ENCODE peak calls at places on chromosomes 16 and 17, in eight cellular contexts. One of them, this sample, is unnamed.

GRCh38 chr16:73228649-73229048 is 180.7 kb upstream of the ZFHX3 start:
- DNase-seq in GM12865: no peak
- DNase-seq in lower leg skin: no peak
- DNase-seq in stomach: no peak
- DNase-seq in cardiac muscle cell: no peak
- DNase-seq in endothelial cell: no peak
- DNase-seq in endothelial cell of umbilical vein: peak
- DNase-seq in PC-3: no peak
- DNase-seq in this sample: no peak

GRCh38 chr16:21260870-21261791 is 17.0 kb downstream of the CRYM start:
- DNase-seq in GM12865: no peak
- DNase-seq in lower leg skin: no peak
- DNase-seq in stomach: peak
- DNase-seq in cardiac muscle cell: no peak
- DNase-seq in endothelial cell: no peak
- DNase-seq in endothelial cell of umbilical vein: peak
- DNase-seq in PC-3: peak
- DNase-seq in this sample: no peak

GRCh38 chr17:59337741-59338299 is 6.4 kb downstream of the YPEL2 start:
- DNase-seq in GM12865: no peak
- DNase-seq in lower leg skin: no peak
- DNase-seq in stomach: no peak
- DNase-seq in cardiac muscle cell: no peak
- DNase-seq in endothelial cell: no peak
- DNase-seq in endothelial cell of umbilical vein: no peak
- DNase-seq in PC-3: no peak
- DNase-seq in this sample: no peak

GRCh38 chr17:57861000-57861736 is 11.3 kb upstream of the MRPS23 start:
- DNase-seq in GM12865: peak
- DNase-seq in lower leg skin: no peak
- DNase-seq in stomach: peak
- DNase-seq in cardiac muscle cell: no peak
- DNase-seq in endothelial cell: no peak
- DNase-seq in endothelial cell of umbilical vein: peak
- DNase-seq in PC-3: peak
- DNase-seq in this sample: no peak

GRCh38 chr16:22161999-22162657 is at the start of gene SDR42E2:
- DNase-seq in GM12865: no peak
- DNase-seq in lower leg skin: no peak
- DNase-seq in stomach: peak
- DNase-seq in cardiac muscle cell: peak
- DNase-seq in endothelial cell: peak
- DNase-seq in endothelial cell of umbilical vein: no peak
- DNase-seq in PC-3: no peak
- DNase-seq in this sample: peak

GRCh38 chr17:78279360-78279990 is 48.0 kb downstream of the TMEM235 start:
- DNase-seq in GM12865: no peak
- DNase-seq in lower leg skin: no peak
- DNase-seq in stomach: no peak
- DNase-seq in cardiac muscle cell: no peak
- DNase-seq in endothelial cell: no peak
- DNase-seq in endothelial cell of umbilical vein: no peak
- DNase-seq in PC-3: no peak
- DNase-seq in this sample: no peak

GRCh38 chr17:81860756-81861568 is 627 bp upstream of the P4HB start:
- DNase-seq in GM12865: peak
- DNase-seq in lower leg skin: peak
- DNase-seq in stomach: peak
- DNase-seq in cardiac muscle cell: peak
- DNase-seq in endothelial cell: peak
- DNase-seq in endothelial cell of umbilical vein: peak
- DNase-seq in PC-3: peak
- DNase-seq in this sample: peak

GRCh38 chr17:38746004-38746892 is 1.9 kb downstream of the PCGF2 start:
- DNase-seq in GM12865: no peak
- DNase-seq in lower leg skin: no peak
- DNase-seq in stomach: no peak
- DNase-seq in cardiac muscle cell: no peak
- DNase-seq in endothelial cell: no peak
- DNase-seq in endothelial cell of umbilical vein: no peak
- DNase-seq in PC-3: no peak
- DNase-seq in this sample: no peak

GRCh38 chr16:25148568-25149215 is 37.1 kb downstream of the LCMT1 start:
- DNase-seq in GM12865: no peak
- DNase-seq in lower leg skin: no peak
- DNase-seq in stomach: no peak
- DNase-seq in cardiac muscle cell: peak
- DNase-seq in endothelial cell: no peak
- DNase-seq in endothelial cell of umbilical vein: no peak
- DNase-seq in PC-3: no peak
- DNase-seq in this sample: no peak

GRCh38 chr16:25138130-25138529 is 26.6 kb downstream of the LCMT1 start:
- DNase-seq in GM12865: no peak
- DNase-seq in lower leg skin: no peak
- DNase-seq in stomach: no peak
- DNase-seq in cardiac muscle cell: no peak
- DNase-seq in endothelial cell: no peak
- DNase-seq in endothelial cell of umbilical vein: no peak
- DNase-seq in PC-3: no peak
- DNase-seq in this sample: no peak

GRCh38 chr16:25140459-25140858 is 28.9 kb downstream of the LCMT1 start:
- DNase-seq in GM12865: no peak
- DNase-seq in lower leg skin: no peak
- DNase-seq in stomach: no peak
- DNase-seq in cardiac muscle cell: no peak
- DNase-seq in endothelial cell: no peak
- DNase-seq in endothelial cell of umbilical vein: no peak
- DNase-seq in PC-3: peak
- DNase-seq in this sample: no peak

GRCh38 chr16:25141648-25142047 is 30.1 kb downstream of the LCMT1 start:
- DNase-seq in GM12865: no peak
- DNase-seq in lower leg skin: no peak
- DNase-seq in stomach: no peak
- DNase-seq in cardiac muscle cell: no peak
- DNase-seq in endothelial cell: no peak
- DNase-seq in endothelial cell of umbilical vein: no peak
- DNase-seq in PC-3: no peak
- DNase-seq in this sample: no peak

GRCh38 chr16:25143898-25144297 is 32.4 kb downstream of the LCMT1 start:
- DNase-seq in GM12865: no peak
- DNase-seq in lower leg skin: no peak
- DNase-seq in stomach: no peak
- DNase-seq in cardiac muscle cell: no peak
- DNase-seq in endothelial cell: peak
- DNase-seq in endothelial cell of umbilical vein: no peak
- DNase-seq in PC-3: no peak
- DNase-seq in this sample: no peak
- TF ChIP-seq CTCF in GM12865: peak
- TF ChIP-seq CTCF in lower leg skin: no peak
- TF ChIP-seq CTCF in stomach: no peak
- TF ChIP-seq CTCF in cardiac muscle cell: peak
- TF ChIP-seq CTCF in endothelial cell: peak
- TF ChIP-seq CTCF in endothelial cell of umbilical vein: peak
- TF ChIP-seq CTCF in PC-3: peak
- TF ChIP-seq CTCF in this sample: peak

GRCh38 chr16:86577314-86577971 is 906 bp upstream of the FOXL1 start:
- DNase-seq in GM12865: no peak
- DNase-seq in lower leg skin: no peak
- DNase-seq in stomach: no peak
- DNase-seq in cardiac muscle cell: no peak
- DNase-seq in endothelial cell: no peak
- DNase-seq in endothelial cell of umbilical vein: peak
- DNase-seq in PC-3: no peak
- DNase-seq in this sample: no peak

GRCh38 chr16:86575095-86575685 is 3.2 kb upstream of the FOXL1 start:
- DNase-seq in GM12865: no peak
- DNase-seq in lower leg skin: no peak
- DNase-seq in stomach: no peak
- DNase-seq in cardiac muscle cell: peak
- DNase-seq in endothelial cell: no peak
- DNase-seq in endothelial cell of umbilical vein: no peak
- DNase-seq in PC-3: no peak
- DNase-seq in this sample: no peak

GRCh38 chr16:86574646-86575045 is 3.7 kb upstream of the FOXL1 start:
- DNase-seq in GM12865: no peak
- DNase-seq in lower leg skin: no peak
- DNase-seq in stomach: no peak
- DNase-seq in cardiac muscle cell: no peak
- DNase-seq in endothelial cell: no peak
- DNase-seq in endothelial cell of umbilical vein: no peak
- DNase-seq in PC-3: no peak
- DNase-seq in this sample: no peak

GRCh38 chr16:86576591-86577313 is 1.6 kb upstream of the FOXL1 start:
- DNase-seq in GM12865: no peak
- DNase-seq in lower leg skin: no peak
- DNase-seq in stomach: no peak
- DNase-seq in cardiac muscle cell: no peak
- DNase-seq in endothelial cell: peak
- DNase-seq in endothelial cell of umbilical vein: no peak
- DNase-seq in PC-3: peak
- DNase-seq in this sample: no peak

DNA sequence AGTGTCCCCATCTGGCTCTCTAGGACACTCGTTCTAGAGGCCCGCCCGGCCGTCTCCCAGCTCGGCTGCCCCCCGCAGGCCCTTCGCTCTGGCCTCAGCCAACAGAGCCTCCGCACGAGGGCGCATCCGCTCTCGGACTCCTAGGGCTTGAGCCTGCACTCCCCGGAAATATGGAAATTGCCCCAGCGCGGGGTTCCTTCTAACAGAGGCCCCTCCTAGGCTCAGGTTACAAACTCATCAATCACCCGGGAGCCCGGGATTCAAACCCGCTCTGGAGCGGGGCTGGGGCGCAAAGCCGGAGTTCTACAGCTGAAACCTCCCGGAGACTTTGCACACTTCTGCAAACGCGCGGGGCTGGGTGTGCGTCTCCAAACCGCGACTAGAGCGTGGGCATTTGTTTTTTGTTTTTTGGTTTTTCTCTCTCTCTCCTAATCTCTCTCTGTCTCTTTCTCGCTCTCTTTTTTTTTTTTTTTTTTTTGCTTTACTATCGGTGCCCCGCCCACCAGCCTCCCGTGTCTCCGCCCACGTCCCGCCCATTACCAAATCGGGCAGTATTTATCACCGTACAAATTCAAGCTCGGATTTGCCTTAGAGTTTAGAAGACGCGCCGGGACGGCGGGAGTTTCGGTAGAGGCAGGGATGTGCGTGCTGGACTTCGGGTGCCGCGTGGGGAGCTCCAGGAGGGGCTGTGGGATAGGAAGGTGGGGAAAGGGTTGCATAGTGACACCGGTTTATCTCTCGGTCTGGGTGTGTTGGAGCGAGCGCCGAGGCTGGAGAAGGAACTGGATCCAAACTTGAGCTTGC is 2.4 kb upstream of the FOXL1 start:
- DNase-seq in GM12865: peak
- DNase-seq in lower leg skin: no peak
- DNase-seq in stomach: peak
- DNase-seq in cardiac muscle cell: peak
- DNase-seq in endothelial cell: peak
- DNase-seq in endothelial cell of umbilical vein: peak
- DNase-seq in PC-3: peak
- DNase-seq in this sample: peak
- TF ChIP-seq CTCF in GM12865: peak
- TF ChIP-seq CTCF in lower leg skin: no peak
- TF ChIP-seq CTCF in stomach: no peak
- TF ChIP-seq CTCF in cardiac muscle cell: peak
- TF ChIP-seq CTCF in endothelial cell: peak
- TF ChIP-seq CTCF in endothelial cell of umbilical vein: peak
- TF ChIP-seq CTCF in PC-3: peak
- TF ChIP-seq CTCF in this sample: no peak

GRCh38 chr17:45008191-45008590 is 40.1 kb upstream of the C1QL1 start:
- DNase-seq in GM12865: no peak
- DNase-seq in lower leg skin: no peak
- DNase-seq in stomach: no peak
- DNase-seq in cardiac muscle cell: no peak
- DNase-seq in endothelial cell: no peak
- DNase-seq in endothelial cell of umbilical vein: no peak
- DNase-seq in PC-3: no peak
- DNase-seq in this sample: no peak

GRCh38 chr17:45005700-45006099 is 37.6 kb upstream of the C1QL1 start:
- DNase-seq in GM12865: no peak
- DNase-seq in lower leg skin: no peak
- DNase-seq in stomach: no peak
- DNase-seq in cardiac muscle cell: no peak
- DNase-seq in endothelial cell: no peak
- DNase-seq in endothelial cell of umbilical vein: no peak
- DNase-seq in PC-3: no peak
- DNase-seq in this sample: no peak

GRCh38 chr17:45009676-45010467 is 41.6 kb downstream of the DCAKD start:
- DNase-seq in GM12865: no peak
- DNase-seq in lower leg skin: no peak
- DNase-seq in stomach: no peak
- DNase-seq in cardiac muscle cell: no peak
- DNase-seq in endothelial cell: no peak
- DNase-seq in endothelial cell of umbilical vein: no peak
- DNase-seq in PC-3: no peak
- DNase-seq in this sample: no peak

GRCh38 chr17:45004388-45004787 is 36.3 kb upstream of the C1QL1 start:
- DNase-seq in GM12865: no peak
- DNase-seq in lower leg skin: no peak
- DNase-seq in stomach: no peak
- DNase-seq in cardiac muscle cell: no peak
- DNase-seq in endothelial cell: no peak
- DNase-seq in endothelial cell of umbilical vein: no peak
- DNase-seq in PC-3: no peak
- DNase-seq in this sample: no peak

DNA sequence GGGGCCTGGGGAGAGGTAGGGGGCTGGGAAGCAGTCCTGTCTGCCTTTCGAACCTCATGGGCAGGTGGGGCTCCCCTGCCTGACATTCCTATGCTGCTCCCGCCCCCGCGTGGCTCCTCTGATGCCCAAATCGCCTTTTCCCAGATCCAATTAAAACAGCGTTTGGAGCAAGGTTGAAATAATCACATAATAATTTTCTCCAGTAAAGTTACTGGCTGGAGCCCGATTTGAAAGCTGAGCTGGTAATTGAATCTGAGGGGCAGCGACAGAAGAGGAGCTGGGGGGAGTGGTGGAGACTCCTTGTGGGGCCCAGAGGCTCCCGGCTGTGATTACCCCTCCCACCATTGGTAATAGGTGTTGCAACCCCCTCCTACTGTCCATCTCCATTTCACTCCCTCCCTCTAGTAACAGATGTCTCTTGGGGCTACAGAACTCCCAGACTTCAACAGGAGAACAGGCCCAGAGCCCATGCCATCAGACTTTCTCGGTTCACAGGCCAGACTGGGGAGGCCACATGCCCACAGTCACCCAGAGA is 38.9 kb upstream of the C1QL1 start:
- DNase-seq in GM12865: no peak
- DNase-seq in lower leg skin: no peak
- DNase-seq in stomach: no peak
- DNase-seq in cardiac muscle cell: no peak
- DNase-seq in endothelial cell: no peak
- DNase-seq in endothelial cell of umbilical vein: no peak
- DNase-seq in PC-3: no peak
- DNase-seq in this sample: no peak
- TF ChIP-seq CTCF in GM12865: no peak
- TF ChIP-seq CTCF in lower leg skin: no peak
- TF ChIP-seq CTCF in stomach: no peak
- TF ChIP-seq CTCF in cardiac muscle cell: no peak
- TF ChIP-seq CTCF in endothelial cell: no peak
- TF ChIP-seq CTCF in endothelial cell of umbilical vein: no peak
- TF ChIP-seq CTCF in PC-3: peak
- TF ChIP-seq CTCF in this sample: no peak

DNA sequence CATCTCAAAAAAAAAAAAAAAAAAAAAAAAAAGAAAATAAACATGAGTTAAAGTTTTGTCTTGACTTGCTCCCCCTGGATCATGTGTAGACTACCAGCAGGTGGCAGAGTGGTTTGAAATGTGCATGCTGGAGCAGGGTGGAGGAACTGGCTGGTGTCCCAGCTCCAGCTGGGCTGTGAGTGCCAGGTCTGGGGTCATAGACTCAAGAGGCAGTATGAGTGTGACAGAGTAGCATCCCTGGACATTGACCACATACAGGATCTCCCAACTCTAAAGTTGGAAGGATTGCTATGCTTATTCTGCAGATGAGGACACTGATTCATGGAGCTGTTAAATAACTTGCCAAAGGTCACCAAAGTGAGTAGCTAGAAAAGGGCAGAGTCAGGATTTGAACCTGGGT is 198.0 kb upstream of the MPHOSPH6 start:
- DNase-seq in GM12865: peak
- DNase-seq in lower leg skin: no peak
- DNase-seq in stomach: peak
- DNase-seq in cardiac muscle cell: peak
- DNase-seq in endothelial cell: peak
- DNase-seq in endothelial cell of umbilical vein: peak
- DNase-seq in PC-3: peak
- DNase-seq in this sample: no peak
- TF ChIP-seq CTCF in GM12865: peak
- TF ChIP-seq CTCF in lower leg skin: no peak
- TF ChIP-seq CTCF in stomach: no peak
- TF ChIP-seq CTCF in cardiac muscle cell: peak
- TF ChIP-seq CTCF in endothelial cell: peak
- TF ChIP-seq CTCF in endothelial cell of umbilical vein: peak
- TF ChIP-seq CTCF in PC-3: peak
- TF ChIP-seq CTCF in this sample: peak

This sample was measured in glutamatergic neuron.